ENCODE peak calls at places on chromosome 7, in four cellular contexts. J, E, H and Y are unnamed samples.

GRCh38 chr7:108452707-108453106 is 3.5 kb downstream of the NRCAM start:
- DNase-seq in J (peak; percentile 40), E (peak; percentile 38), H (no peak), Y (no peak)

GRCh38 chr7:56007891-56008290 is 43.4 kb downstream of the PSPH start:
- DNase-seq in J (no peak), E (no peak), H (no peak), Y (no peak)

GRCh38 chr7:53383131-53383530 is 347.7 kb downstream of the POM121L12 start:
- DNase-seq in H (no peak), J (no peak), E (peak; percentile 63), Y (no peak)

GRCh38 chr7:129739427-129739826 is 127.9 kb downstream of the NRF1 start:
- DNase-seq in J (peak; percentile 76), E (no peak), H (no peak), Y (no peak)

GRCh38 chr7:47571355-47572100 is 10.4 kb downstream of the TNS3 start:
- DNase-seq in H (no peak), E (peak; percentile 37), J (peak; percentile 95), Y (no peak)

GRCh38 chr7:121798896-121799295 is 74.1 kb upstream of the PTPRZ1 start:
- DNase-seq in E (peak; percentile 90), H (peak; percentile 27), J (no peak), Y (peak; percentile 56)

GRCh38 chr7:51369746-51370145 is 53.1 kb upstream of the COBL start:
- DNase-seq in J (no peak), E (no peak), H (no peak), Y (no peak)

GRCh38 chr7:2980406-2981102 is 63.1 kb downstream of the CARD11 start:
- DNase-seq in E (no peak), H (no peak), J (no peak), Y (no peak)

GRCh38 chr7:54615545-54615944 is 73.4 kb downstream of the VSTM2A start:
- DNase-seq in E (no peak), H (no peak), J (no peak), Y (no peak)

GRCh38 chr7:50418086-50418515 is 32.0 kb downstream of the FIGNL1 start:
- DNase-seq in H (peak; percentile 75), J (peak; percentile 75), E (peak; percentile 94), Y (peak; percentile 90)

GRCh38 chr7:123752534-123752933 is 3.7 kb upstream of the WASL start:
- DNase-seq in H (no peak), E (no peak), J (no peak), Y (no peak)

GRCh38 chr7:22385326-22385725 is 28.4 kb upstream of the RAPGEF5 start:
- DNase-seq in J (no peak), E (no peak), H (no peak), Y (no peak)

GRCh38 chr7:17158261-17158660 is 140.2 kb upstream of the AHR start:
- DNase-seq in H (no peak), E (peak; percentile 24), J (no peak), Y (no peak)

GRCh38 chr7:142112086-142112485 is 568 bp downstream of the MGAM2 start:
- DNase-seq in E (peak; percentile 27), H (peak; percentile 10), J (no peak), Y (peak; percentile 56)

GRCh38 chr7:108441392-108441955 is 14.8 kb downstream of the NRCAM start:
- DNase-seq in J (no peak), H (no peak), E (no peak), Y (no peak)

GRCh38 chr7:123580406-123581161 is 21.0 kb upstream of the ASB15 start:
- DNase-seq in H (no peak), E (peak; percentile 75), J (peak; percentile 42), Y (peak; percentile 48)

GRCh38 chr7:6399351-6399750 is 48.4 kb downstream of the DAGLB start:
- DNase-seq in E (no peak), J (no peak), H (no peak), Y (no peak)

GRCh38 chr7:94348142-94348541 is 46.6 kb upstream of the COL1A2 start:
- DNase-seq in E (peak; percentile 31), H (no peak), J (peak; percentile 95), Y (no peak)

GRCh38 chr7:129825005-129825553 is 127.7 kb downstream of the UBE2H start:
- DNase-seq in J (no peak), E (peak; percentile 99), H (peak; percentile 95), Y (peak; percentile 99)

GRCh38 chr7:74003609-74004008 is 24.4 kb upstream of the ELN start:
- DNase-seq in J (no peak), H (no peak), E (no peak), Y (no peak)

GRCh38 chr7:142313528-142313927 is 55.7 kb upstream of the PRSS58 start:
- DNase-seq in E (no peak), J (no peak), H (no peak), Y (no peak)

GRCh38 chr7:50202052-50202555 is 102.4 kb upstream of the IKZF1 start:
- DNase-seq in E (peak; percentile 10), H (no peak), J (no peak), Y (no peak)

GRCh38 chr7:75989726-75990388 is 4.5 kb downstream of the TMEM120A start:
- DNase-seq in J (no peak), H (no peak), E (no peak), Y (no peak)

GRCh38 chr7:139396323-139396951 is 36.7 kb downstream of the LUC7L2 start:
- DNase-seq in E (no peak), H (no peak), J (peak; percentile 13), Y (no peak)

GRCh38 chr7:77235280-77235679 is 35.7 kb upstream of the FGL2 start:
- DNase-seq in J (peak; percentile 77), E (no peak), H (no peak), Y (no peak)

GRCh38 chr7:91876391-91877133 is 3.9 kb downstream of the MTERF1 start:
- DNase-seq in E (peak; percentile 4), J (peak; percentile 35), H (no peak), Y (no peak)

GRCh38 chr7:7858559-7858958 is 110.0 kb upstream of the GLCCI1 start:
- DNase-seq in J (no peak), H (no peak), E (no peak), Y (no peak)

GRCh38 chr7:143973870-143974446 is 19.3 kb downstream of the OR2F1 start:
- DNase-seq in J (no peak), H (no peak), E (no peak), Y (no peak)

GRCh38 chr7:36971515-36972139 is 247.3 kb upstream of the AOAH start:
- DNase-seq in E (no peak), H (no peak), J (no peak), Y (no peak)
- H3K23ac ChIP-seq in E (no peak overlapping the region), H (no peak overlapping the region), J (no peak overlapping the region), Y (no peak overlapping the region)

DNA sequence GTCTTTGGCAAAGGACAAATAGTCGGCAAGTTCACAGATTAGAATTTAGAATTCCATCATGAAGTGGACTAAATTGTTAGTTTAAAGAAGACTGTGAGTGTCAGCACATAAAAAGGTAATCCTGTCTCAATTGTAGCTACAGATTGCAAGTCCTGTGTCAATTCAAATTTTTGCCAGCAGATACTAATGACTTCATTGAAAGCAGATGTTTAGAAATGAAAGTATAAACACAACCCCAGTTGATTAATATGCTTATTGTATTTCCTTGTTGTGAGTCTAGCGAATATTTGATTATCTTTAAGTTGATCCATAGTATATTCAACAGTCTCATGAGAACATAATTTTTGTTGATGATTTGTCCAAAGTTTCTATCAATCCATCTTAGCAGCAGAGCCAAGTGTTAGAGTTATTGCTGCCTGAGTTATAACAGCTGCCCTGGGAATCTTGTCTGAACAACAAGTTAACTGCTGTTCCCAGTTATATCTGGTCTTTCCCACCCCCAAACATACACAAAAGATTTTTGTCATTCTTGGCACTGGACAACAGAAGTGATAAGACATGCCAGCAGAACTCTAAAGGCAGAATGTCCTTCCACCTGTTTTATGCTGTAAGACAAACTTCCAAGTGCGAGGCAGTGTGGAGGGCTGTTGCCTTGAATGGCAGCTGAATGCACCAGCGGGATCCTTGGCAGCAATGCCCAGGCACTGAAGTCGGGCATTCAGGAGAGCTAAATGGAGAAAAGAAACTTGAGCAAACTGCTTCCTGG is 21.3 kb upstream of the HERPUD2 start:
- DNase-seq in J (peak; percentile 54), H (no peak), E (no peak), Y (no peak)
- H4K5ac ChIP-seq in J (no peak overlapping the region), H (no peak overlapping the region), E (no peak overlapping the region), Y (no peak overlapping the region)

GRCh38 chr7:232571-233455 is 40.4 kb downstream of the FAM20C start:
- DNase-seq in J (peak; percentile 76), E (no peak), H (no peak), Y (no peak)
- H2BK120ac ChIP-seq in J (peak overlapping the region; percentile 98), E (no peak overlapping the region), H (no peak overlapping the region), Y (no peak overlapping the region)

GRCh38 chr7:39051707-39052106 is 74.0 kb downstream of the POU6F2 start:
- DNase-seq in E (no peak), H (no peak), J (no peak), Y (no peak)
- H3K23ac ChIP-seq in E (no peak overlapping the region), H (no peak overlapping the region), J (no peak overlapping the region), Y (no peak overlapping the region)

DNA sequence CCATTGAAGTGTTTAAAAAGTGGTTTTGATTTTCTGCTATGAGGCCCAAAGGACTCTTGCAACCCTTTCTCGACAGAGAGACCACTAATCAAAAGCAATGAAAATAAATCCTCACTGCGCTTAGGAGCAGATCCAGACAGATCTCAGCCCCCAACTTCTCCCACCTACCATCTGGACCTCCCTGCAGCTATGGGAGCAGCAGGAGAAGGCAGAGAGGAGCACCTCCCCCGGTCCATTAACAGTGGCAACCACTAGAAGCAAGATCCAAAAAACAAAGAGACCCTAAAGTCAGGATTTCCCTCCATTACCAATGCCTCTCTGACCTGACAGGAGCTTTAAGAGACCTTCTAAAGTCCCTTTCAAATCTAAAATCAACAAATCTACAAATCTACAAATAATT is 99.0 kb upstream of the LSM8 start:
- DNase-seq in E (peak; percentile 8), H (no peak), J (no peak), Y (no peak)
- H4K5ac ChIP-seq in E (no peak overlapping the region), H (no peak overlapping the region), J (no peak overlapping the region), Y (no peak overlapping the region)

DNA sequence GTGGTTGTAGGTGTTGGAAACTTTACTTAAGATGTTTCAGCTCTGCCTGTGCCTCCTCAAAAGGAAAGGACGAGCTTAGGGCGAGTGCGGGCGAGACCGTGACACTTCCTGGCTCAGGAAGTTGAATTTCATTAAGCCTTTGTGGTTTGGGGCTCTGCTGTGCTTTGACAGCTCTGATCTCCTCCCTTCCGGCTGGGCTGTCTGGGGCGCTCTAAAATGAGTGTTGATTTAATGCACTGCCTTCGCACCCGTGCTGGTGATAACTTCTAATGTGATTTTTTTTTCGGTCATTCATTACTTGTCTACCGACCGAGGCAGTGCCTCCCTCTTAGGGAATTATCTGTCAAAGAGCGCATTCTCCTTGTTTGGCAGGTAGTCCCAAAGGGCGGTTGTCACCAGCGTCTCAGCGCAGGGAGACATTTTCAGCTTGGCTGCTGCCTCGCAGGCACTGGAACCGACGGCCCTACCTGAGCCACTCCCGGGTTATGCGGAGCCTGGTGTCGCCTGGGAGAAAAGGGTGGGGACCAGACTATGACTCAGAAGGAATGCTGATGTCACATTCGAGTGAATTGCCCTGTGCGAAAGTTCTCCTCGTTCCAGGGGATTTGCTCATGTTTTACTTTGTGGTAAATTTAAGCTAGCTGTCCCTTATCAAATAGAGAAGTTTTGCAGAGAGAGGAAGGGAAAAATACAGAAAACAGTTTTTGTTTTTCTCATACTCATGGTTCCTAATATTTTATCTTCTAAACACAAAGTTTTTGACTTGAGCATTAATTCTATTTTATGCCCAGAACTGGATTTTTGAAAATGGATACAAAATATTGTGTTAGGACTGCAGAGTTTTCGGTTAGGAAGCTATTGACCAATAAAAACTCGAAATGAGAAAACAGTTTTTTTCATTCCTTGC is 920 bp downstream of the TES start:
- DNase-seq in H (peak; percentile 39), E (peak; percentile 96), J (peak; percentile 91), Y (peak; percentile 75)
- H2BK120ac ChIP-seq in H (no peak overlapping the region), E (no peak overlapping the region), J (peak overlapping the region; percentile 89), Y (no peak overlapping the region)